ENCODE peak calls at places on chromosomes 2 and 18, in five cellular contexts. O, N, J, I and B are unnamed samples.

GRCh38 chr2:100983684-100984310 is 18.3 kb upstream of the RPL31 start:
- DNase-seq in O (no peak), N (no peak), J (no peak), I (no peak), B (no peak)

GRCh38 chr2:56192664-56193305 is 9.0 kb downstream of the CCDC85A start:
- DNase-seq in O (no peak), N (no peak), J (no peak), I (no peak), B (no peak)

GRCh38 chr2:121075006-121075545 is 209.9 kb downstream of the TFCP2L1 start:
- DNase-seq in O (peak; percentile 95), N (no peak), J (peak; percentile 75), I (no peak), B (no peak)

GRCh38 chr2:239144713-239144999 is 256.2 kb downstream of the HDAC4 start:
- DNase-seq in O (no peak), N (no peak), J (no peak), I (no peak), B (no peak)

GRCh38 chr18:69755856-69756496 is 191.7 kb downstream of the CD226 start:
- DNase-seq in O (no peak), N (no peak), J (no peak), I (peak; percentile 45), B (no peak)

GRCh38 chr2:137910641-137911040 is 53.6 kb upstream of the HNMT start:
- DNase-seq in O (peak; percentile 43), N (no peak), J (no peak), I (no peak), B (no peak)

GRCh38 chr2:231308631-231309414 is 86.7 kb upstream of the B3GNT7 start:
- DNase-seq in O (peak; percentile 83), N (no peak), J (no peak), I (no peak), B (no peak)

GRCh38 chr2:45626387-45627010 is 15.4 kb upstream of the SRBD1 start:
- DNase-seq in O (no peak), N (no peak), J (no peak), I (no peak), B (no peak)

GRCh38 chr2:48034295-48034694 is 128.0 kb upstream of the FBXO11 start:
- DNase-seq in O (no peak), N (no peak), J (no peak), I (no peak), B (no peak)

GRCh38 chr2:147531299-147531698 is 313.5 kb upstream of the ACVR2A start:
- DNase-seq in O (no peak), N (no peak), J (no peak), I (no peak), B (no peak)

GRCh38 chr2:176704282-176704773 is 435.1 kb downstream of the MTX2 start:
- DNase-seq in O (no peak), N (no peak), J (no peak), I (no peak), B (no peak)

GRCh38 chr2:46810195-46810594 is 105.4 kb downstream of the MCFD2 start:
- DNase-seq in O (no peak), N (no peak), J (no peak), I (no peak), B (no peak)

GRCh38 chr2:19667085-19667484 is 234.7 kb downstream of the TTC32 start:
- DNase-seq in O (peak; percentile 66), N (no peak), J (no peak), I (no peak), B (no peak)

GRCh38 chr2:65655000-65655399 is 222.6 kb upstream of the SPRED2 start:
- DNase-seq in O (no peak), N (no peak), J (no peak), I (no peak), B (no peak)

GRCh38 chr2:95323347-95324155 is 26.4 kb downstream of the KCNIP3 start:
- DNase-seq in O (no peak), N (no peak), J (peak; percentile 65), I (no peak), B (no peak)

GRCh38 chr2:44342854-44343253 is 18.4 kb downstream of the PREPL start:
- DNase-seq in O (no peak), N (no peak), J (peak; percentile 9), I (peak; percentile 14), B (no peak)

GRCh38 chr2:241767464-241768250 is 9.0 kb upstream of the GAL3ST2 start:
- DNase-seq in O (no peak), N (peak; percentile 39), J (no peak), I (no peak), B (no peak)

GRCh38 chr2:240463866-240464481 is 28.5 kb downstream of the GPC1 start:
- DNase-seq in O (no peak), N (peak; percentile 17), J (no peak), I (no peak), B (no peak)

GRCh38 chr2:107132746-107133145 is 246.8 kb upstream of the ST6GAL2 start:
- DNase-seq in O (no peak), N (no peak), J (no peak), I (no peak), B (no peak)

GRCh38 chr2:134540954-134541353 is 177.8 kb downstream of the TMEM163 start:
- DNase-seq in O (no peak), N (no peak), J (no peak), I (no peak), B (no peak)

GRCh38 chr2:96874099-96874831 is 4.4 kb upstream of the SEMA4C start:
- DNase-seq in O (no peak), N (peak; percentile 81), J (no peak), I (no peak), B (no peak)

GRCh38 chr18:24982831-24983230 is 369.1 kb downstream of the ZNF521 start:
- DNase-seq in O (no peak), N (no peak), J (no peak), I (no peak), B (no peak)

GRCh38 chr2:241029599-241030332 is 31.3 kb downstream of the SNED1 start:
- DNase-seq in O (no peak), N (no peak), J (no peak), I (no peak), B (no peak)

GRCh38 chr2:28567076-28567471 is 71.2 kb downstream of the PLB1 start:
- DNase-seq in O (no peak), N (peak; percentile 47), J (peak; percentile 36), I (no peak), B (no peak)

GRCh38 chr2:69201243-69201642 is 185.8 kb downstream of the GFPT1 start:
- DNase-seq in O (no peak), N (no peak), J (no peak), I (no peak), B (no peak)

GRCh38 chr2:19102696-19103403 is 255.6 kb downstream of the OSR1 start:
- DNase-seq in O (peak; percentile 20), N (no peak), J (no peak), I (no peak), B (no peak)

GRCh38 chr2:171595896-171596295 is 73.6 kb downstream of the CYBRD1 start:
- DNase-seq in O (peak; percentile 91), N (no peak), J (no peak), I (no peak), B (no peak)

GRCh38 chr2:102018823-102019445 is 27.2 kb downstream of the IL1R2 start:
- DNase-seq in O (peak; percentile 43), N (no peak), J (no peak), I (no peak), B (no peak)